ENCODE peak calls at places on chromosomes 11 and 22, in nine cellular contexts. V is stimulated activated CD4-positive, alpha-beta T cell treated with anti-CD3 and anti-CD28 coated beads, Interleukin-1b, Interleukin-23, amount 100 ng/mL, for 24 hours; Y is memory B cell; A is kidney glomerular epithelial cell; X is HT1080; O is esophagus squamous epithelium; W is OCI-M1; D is heart left ventricle; Z is NCI-H345. M is an unnamed sample.

GRCh38 chr11:44674809-44675208 is 52.0 kb upstream of the TSPAN18 start:
- DNase-seq in V (no peak), Y (no peak), A (no peak), X (no peak), O (no peak), W (no peak), D (no peak), Z (no peak), M (no peak)

GRCh38 chr11:115659061-115659963 is 155.1 kb upstream of the CADM1 start:
- DNase-seq in V (no peak), Y (no peak), A (peak; percentile 27), X (no peak), O (no peak), W (no peak), D (peak; percentile 41), Z (no peak), M (no peak)

GRCh38 chr22:20524004-20524481 is 16.6 kb downstream of the MED15 start:
- DNase-seq in V (no peak), Y (no peak), A (peak; percentile 94), X (peak; percentile 77), O (no peak), W (no peak), D (no peak), Z (peak; percentile 29), M (peak; percentile 9)

GRCh38 chr11:79309402-79309801 is 131.4 kb downstream of the TENM4 start:
- DNase-seq in V (no peak), Y (no peak), A (no peak), X (no peak), O (no peak), W (no peak), D (no peak), Z (no peak), M (no peak)

GRCh38 chr11:68447015-68447801 is 13.3 kb upstream of the PPP6R3 start:
- DNase-seq in V (peak; percentile 56), Y (peak; percentile 78), A (peak; percentile 46), X (peak; percentile 59), O (no peak), W (peak; percentile 94), D (peak; percentile 79), Z (peak; percentile 64), M (peak; percentile 73)

GRCh38 chr11:2447253-2447950 is 2.6 kb downstream of the KCNQ1 start:
- DNase-seq in V (no peak), Y (no peak), A (no peak), X (no peak), O (no peak), W (no peak), D (peak; percentile 27), Z (no peak), M (no peak)

GRCh38 chr11:63998558-63999348 is 12.5 kb downstream of the OTUB1 start:
- DNase-seq in V (no peak), Y (no peak), A (no peak), X (no peak), O (no peak), W (no peak), D (no peak), Z (peak; percentile 42), M (no peak)

GRCh38 chr11:830295-831131 is 2.2 kb upstream of the CD151 start:
- DNase-seq in V (peak; percentile 55), Y (peak; percentile 59), A (peak; percentile 57), X (no peak), O (no peak), W (peak; percentile 63), D (peak; percentile 85), Z (peak; percentile 88), M (peak; percentile 57)

GRCh38 chr11:26234451-26234850 is 97.5 kb upstream of the ANO3 start:
- DNase-seq in V (no peak), Y (no peak), A (no peak), X (peak; percentile 68), O (no peak), W (no peak), D (no peak), Z (no peak), M (no peak)

GRCh38 chr22:38802671-38803121 is 8.8 kb upstream of the DNAL4 start:
- DNase-seq in V (no peak), Y (no peak), A (peak; percentile 66), X (peak; percentile 82), O (no peak), W (no peak), D (peak; percentile 69), Z (peak; percentile 66), M (no peak)

GRCh38 chr11:12772324-12772723 is 98.1 kb downstream of the TEAD1 start:
- DNase-seq in V (no peak), Y (no peak), A (no peak), X (no peak), O (no peak), W (no peak), D (no peak), Z (no peak), M (no peak)

GRCh38 chr11:44596541-44597276 is 31.2 kb downstream of the CD82 start:
- DNase-seq in V (peak; percentile 69), Y (peak; percentile 68), A (no peak), X (no peak), O (no peak), W (no peak), D (no peak), Z (no peak), M (peak; percentile 64)

GRCh38 chr11:12502041-12502440 is 124.7 kb downstream of the PARVA start:
- DNase-seq in V (no peak), Y (no peak), A (peak; percentile 41), X (no peak), O (no peak), W (no peak), D (no peak), Z (no peak), M (no peak)

GRCh38 chr22:23836692-23837495 is 1.9 kb downstream of the DERL3 start:
- DNase-seq in V (no peak), Y (no peak), A (no peak), X (no peak), O (no peak), W (no peak), D (no peak), Z (no peak), M (no peak)

GRCh38 chr11:104858882-104859735 is 39.2 kb downstream of the CASP12 start:
- DNase-seq in V (no peak), Y (peak; percentile 26), A (no peak), X (no peak), O (no peak), W (peak; percentile 6), D (no peak), Z (no peak), M (peak; percentile 13)

GRCh38 chr22:49727881-49728563 is 99.7 kb downstream of the BRD1 start:
- DNase-seq in V (no peak), Y (no peak), A (no peak), X (no peak), O (no peak), W (no peak), D (no peak), Z (no peak), M (no peak)

GRCh38 chr11:116109228-116109627 is 605.0 kb upstream of the CADM1 start:
- DNase-seq in V (no peak), Y (no peak), A (peak; percentile 76), X (peak; percentile 78), O (no peak), W (no peak), D (peak; percentile 35), Z (no peak), M (no peak)

GRCh38 chr11:69353696-69354544 is 60.0 kb downstream of the MYEOV start:
- DNase-seq in V (no peak), Y (no peak), A (no peak), X (no peak), O (no peak), W (no peak), D (no peak), Z (peak; percentile 46), M (no peak)

GRCh38 chr22:35378547-35379078 is 2.3 kb upstream of the HMOX1 start:
- DNase-seq in V (no peak), Y (no peak), A (no peak), X (no peak), O (no peak), W (no peak), D (no peak), Z (no peak), M (no peak)

GRCh38 chr11:5317301-5317700 is 6.8 kb downstream of the OR51B2 start:
- DNase-seq in V (no peak), Y (no peak), A (no peak), X (no peak), O (no peak), W (peak; percentile 16), D (no peak), Z (peak; percentile 10), M (no peak)

GRCh38 chr11:134581966-134582787 is 170.1 kb upstream of the B3GAT1 start:
- DNase-seq in V (no peak), Y (no peak), A (no peak), X (no peak), O (no peak), W (no peak), D (no peak), Z (no peak), M (no peak)

GRCh38 chr11:2734181-2735052 is 34.6 kb upstream of the KCNQ1OT1 start:
- DNase-seq in V (no peak), Y (no peak), A (no peak), X (no peak), O (no peak), W (no peak), D (peak; percentile 13), Z (no peak), M (no peak)

GRCh38 chr11:36218283-36218921 is 70.8 kb downstream of the COMMD9 start:
- DNase-seq in V (no peak), Y (no peak), A (no peak), X (no peak), O (no peak), W (no peak), D (no peak), Z (no peak), M (no peak)

GRCh38 chr11:123407124-123407995 is 22.7 kb upstream of the GRAMD1B start:
- DNase-seq in V (peak; percentile 34), Y (no peak), A (peak; percentile 57), X (peak; percentile 76), O (no peak), W (peak; percentile 86), D (peak; percentile 73), Z (peak; percentile 92), M (peak; percentile 13)

GRCh38 chr11:123754101-123754568 is at the start of gene OR6X1:
- DNase-seq in V (no peak), Y (no peak), A (no peak), X (no peak), O (no peak), W (no peak), D (no peak), Z (no peak), M (no peak)

GRCh38 chr11:27467181-27467913 is 5.2 kb downstream of the LGR4 start:
- DNase-seq in V (no peak), Y (no peak), A (peak; percentile 32), X (no peak), O (no peak), W (no peak), D (no peak), Z (no peak), M (no peak)

GRCh38 chr11:75384438-75385080 is 14.8 kb upstream of the RPS3 start:
- DNase-seq in V (peak; percentile 62), Y (peak; percentile 70), A (peak; percentile 67), X (no peak), O (no peak), W (peak; percentile 98), D (peak; percentile 71), Z (peak; percentile 75), M (peak; percentile 35)

GRCh38 chr11:13928566-13929251 is 33.8 kb upstream of the SPON1 start:
- DNase-seq in V (no peak), Y (no peak), A (peak; percentile 88), X (peak; percentile 81), O (no peak), W (peak; percentile 87), D (no peak), Z (no peak), M (no peak)

GRCh38 chr22:44191036-44191454 is 10.3 kb downstream of the PARVG start:
- DNase-seq in V (peak; percentile 37), Y (peak; percentile 49), A (peak; percentile 5), X (peak; percentile 9), O (no peak), W (no peak), D (no peak), Z (no peak), M (peak; percentile 91)

GRCh38 chr11:44133335-44133946 is 38.0 kb downstream of the EXT2 start:
- DNase-seq in V (no peak), Y (no peak), A (peak; percentile 54), X (peak; percentile 26), O (no peak), W (peak; percentile 44), D (no peak), Z (no peak), M (no peak)

GRCh38 chr11:68545796-68546195 is 85.2 kb downstream of the PPP6R3 start:
- DNase-seq in V (no peak), Y (no peak), A (no peak), X (no peak), O (no peak), W (no peak), D (no peak), Z (peak; percentile 5), M (no peak)

M was measured in stimulated activated naive B cell treated with anti-CD40 and anti-IgM and Interleukin-4, amounts not matched to agents 10 μg/mL and 1 μg/mL and 100 μg/mL, for 72 hours.